ENCODE peak calls at places on chromosomes 4 and X, in nine cellular contexts. V is left kidney; G is transverse colon; T is adrenal gland; S is NCI-H146; X is astrocyte of the spinal cord; N is iris pigment epithelial cell; E is stimulated activated effector memory CD8-positive, alpha-beta T cell treated with anti-CD3 and anti-CD28 coated beads, Interleukin-12 subunit alpha, Interleukin-12 subunit beta, amount 100 ng/mL, for 72 hours; U is retina. B is an unnamed sample.

GRCh38 chr4:148074462-148074861 is 342.6 kb downstream of the ARHGAP10 start:
- DNase-seq in G (no peak), T (no peak), X (no peak), N (no peak), E (no peak), V (no peak), S (no peak), U (no peak), B (no peak)

GRCh38 chrX:136049608-136050007 is 64.4 kb downstream of the SLC9A6 start:
- DNase-seq in G (no peak), E (no peak), U (no peak), S (no peak), V (no peak), N (no peak), T (no peak), X (no peak), B (no peak)

GRCh38 chr4:57501715-57502114 is 391.5 kb upstream of the IGFBP7 start:
- DNase-seq in G (no peak), S (no peak), V (no peak), N (peak), X (peak), U (peak), E (no peak), T (no peak), B (no peak)

GRCh38 chr4:105666693-105667092 is 41.8 kb downstream of the INTS12 start:
- DNase-seq in T (no peak), N (peak), E (no peak), X (peak), U (no peak), S (peak), G (no peak), V (peak), B (no peak)

GRCh38 chrX:5726246-5726645 is 502.4 kb downstream of the NLGN4X start:
- DNase-seq in N (no peak), X (peak), U (no peak), S (no peak), V (no peak), T (peak), G (no peak), E (no peak), B (no peak)

GRCh38 chr4:164807611-164808010 is 53.7 kb downstream of the SMIM31 start:
- DNase-seq in E (no peak), S (no peak), U (no peak), N (peak), V (peak), G (no peak), X (peak), T (no peak), B (no peak)

GRCh38 chr4:175369087-175369486 is 443.0 kb downstream of the GPM6A start:
- DNase-seq in U (no peak), N (peak), V (no peak), G (no peak), X (peak), S (no peak), E (no peak), T (no peak), B (no peak)

GRCh38 chrX:30910124-30910860 is 21.2 kb upstream of the TAB3 start:
- DNase-seq in S (no peak), X (peak), U (no peak), V (no peak), T (no peak), N (peak), G (no peak), E (no peak), B (no peak)

GRCh38 chr4:1843852-1844251 is 12.1 kb downstream of the LETM1 start:
- DNase-seq in S (no peak), U (no peak), X (no peak), T (peak), G (no peak), E (no peak), V (no peak), N (peak), B (no peak)

GRCh38 chr4:24858550-24858949 is 54.3 kb downstream of the CCDC149 start:
- DNase-seq in G (no peak), U (peak), E (no peak), V (no peak), T (no peak), N (no peak), X (no peak), S (no peak), B (no peak)

GRCh38 chr4:8772499-8773123 is 99.0 kb downstream of the HMX1 start:
- DNase-seq in S (no peak), E (no peak), G (no peak), U (peak), V (no peak), T (no peak), N (no peak), X (no peak), B (no peak)

GRCh38 chr4:153257151-153257620 is 52.9 kb downstream of the TRIM2 start:
- DNase-seq in U (peak), E (no peak), V (peak), T (peak), X (peak), S (peak), N (peak), G (no peak), B (no peak)

GRCh38 chr4:26150948-26151347 is 169.9 kb upstream of the RBPJ start:
- DNase-seq in V (no peak), U (no peak), T (no peak), X (no peak), S (no peak), N (peak), E (no peak), G (no peak), B (no peak)

GRCh38 chrX:150361070-150361776 is 1.9 kb upstream of the MAMLD1 start:
- DNase-seq in T (peak), V (peak), U (peak), S (no peak), E (peak), G (peak), X (no peak), N (peak), B (no peak)

GRCh38 chr4:55347610-55348228 is 1.7 kb downstream of the SRD5A3 start:
- DNase-seq in X (no peak), G (no peak), S (no peak), V (no peak), U (no peak), N (no peak), E (no peak), T (no peak), B (no peak)

GRCh38 chr4:152265149-152265621 is 270.7 kb downstream of the FBXW7 start:
- DNase-seq in U (no peak), V (no peak), S (peak), G (no peak), E (no peak), N (peak), T (no peak), X (peak), B (no peak)

GRCh38 chr4:41204400-41204978 is 9.9 kb downstream of the APBB2 start:
- DNase-seq in X (peak), S (no peak), U (no peak), T (peak), E (no peak), G (no peak), N (peak), V (no peak), B (no peak)

GRCh38 chr4:152398060-152398459 is 137.8 kb downstream of the FBXW7 start:
- DNase-seq in G (no peak), S (peak), X (peak), U (no peak), N (peak), E (no peak), V (peak), T (no peak), B (no peak)

GRCh38 chr4:51831133-51831532 is 11.8 kb upstream of the DCUN1D4 start:
- DNase-seq in T (peak), G (peak), E (peak), N (peak), U (peak), X (peak), V (peak), S (peak), B (peak)

GRCh38 chr4:154953691-154954090 is 172.6 kb downstream of the RBM46 start:
- DNase-seq in X (no peak), N (no peak), S (no peak), U (no peak), V (no peak), G (no peak), E (no peak), T (no peak), B (no peak)

GRCh38 chrX:56068274-56068758 is 163.8 kb upstream of the KLF8 start:
- DNase-seq in V (no peak), E (no peak), T (no peak), X (no peak), S (no peak), N (no peak), U (no peak), G (no peak), B (no peak)

GRCh38 chrX:67544871-67545771 is 1.3 kb downstream of the AR start:
- DNase-seq in T (no peak), U (peak), N (peak), V (peak), E (no peak), X (peak), G (no peak), S (no peak), B (no peak)

GRCh38 chr4:110211007-110211769 is 12.8 kb upstream of the ELOVL6 start:
- DNase-seq in U (no peak), X (peak), E (no peak), S (peak), G (peak), V (peak), T (peak), N (peak), B (no peak)

GRCh38 chr4:26900765-26901164 is 40.1 kb downstream of the STIM2 start:
- DNase-seq in U (no peak), V (no peak), G (no peak), E (no peak), X (no peak), T (no peak), S (no peak), N (no peak), B (no peak)

GRCh38 chr4:186067757-186068385 is 1.1 kb upstream of the TLR3 start:
- DNase-seq in U (no peak), S (peak), X (peak), T (peak), E (peak), V (peak), N (peak), G (peak), B (no peak)

GRCh38 chr4:72896515-72896914 is 173.0 kb downstream of the COX18 start:
- DNase-seq in G (no peak), U (no peak), E (no peak), T (no peak), V (no peak), X (peak), N (peak), S (no peak), B (no peak)

GRCh38 chr4:88989990-88990389 is 67.0 kb downstream of the FAM13A start:
- DNase-seq in X (no peak), T (no peak), E (no peak), S (no peak), N (no peak), G (no peak), U (no peak), V (no peak), B (no peak)

GRCh38 chr4:138938371-138938699 is 77.2 kb upstream of the NOCT start:
- DNase-seq in X (peak), T (no peak), E (no peak), N (peak), U (no peak), V (peak), G (no peak), S (peak), B (no peak)

GRCh38 chrX:139158256-139158655 is 372.3 kb upstream of the F9 start:
- DNase-seq in T (no peak), G (no peak), U (no peak), S (no peak), E (no peak), X (no peak), V (peak), N (no peak), B (no peak)

GRCh38 chrX:100650841-100651240 is 6.8 kb downstream of the SRPX2 start:
- DNase-seq in U (no peak), G (no peak), V (no peak), S (no peak), X (no peak), E (no peak), N (no peak), T (no peak), B (no peak)

GRCh38 chrX:30881797-30882196 is 7.3 kb downstream of the TAB3 start:
- DNase-seq in N (no peak), X (no peak), T (no peak), U (no peak), G (no peak), V (no peak), S (no peak), E (no peak), B (no peak)

GRCh38 chr4:110637408-110638131 is 14.7 kb upstream of the PITX2 start:
- DNase-seq in N (peak), U (no peak), X (no peak), G (no peak), T (no peak), E (no peak), V (peak), S (no peak), B (no peak)

GRCh38 chr4:91220315-91220714 is 1083.5 kb upstream of the GRID2 start:
- DNase-seq in U (peak), T (no peak), X (no peak), N (no peak), S (no peak), V (no peak), E (no peak), G (no peak), B (no peak)

GRCh38 chr4:22625301-22625700 is 67.4 kb upstream of the GBA3 start:
- DNase-seq in E (no peak), N (no peak), S (no peak), G (no peak), V (no peak), U (no peak), T (no peak), X (no peak), B (no peak)

GRCh38 chrX:27583976-27584375 is 6.2 kb upstream of the DCAF8L2 start:
- DNase-seq in V (no peak), N (peak), U (no peak), S (no peak), E (no peak), X (no peak), G (no peak), T (no peak), B (no peak)

GRCh38 chrX:110558406-110558805 is 199.8 kb downstream of the RTL9 start:
- DNase-seq in U (no peak), T (no peak), S (no peak), E (no peak), N (no peak), X (no peak), V (no peak), G (no peak), B (no peak)

GRCh38 chrX:131277543-131278115 is 11.5 kb downstream of the IGSF1 start:
- DNase-seq in S (no peak), U (no peak), N (no peak), G (no peak), X (no peak), E (no peak), T (no peak), V (peak), B (no peak)

GRCh38 chr4:86935499-86935832 is 655 bp downstream of the AFF1 start:
- DNase-seq in N (no peak), E (no peak), V (peak), S (no peak), G (no peak), T (no peak), U (no peak), X (no peak), B (peak)

GRCh38 chr4:106914223-106914622 is 121.9 kb downstream of the DKK2 start:
- DNase-seq in E (no peak), T (no peak), X (no peak), N (peak), S (no peak), U (no peak), G (no peak), V (no peak), B (no peak)

GRCh38 chrX:83508006-83508405 is at the start of gene POU3F4:
- DNase-seq in U (peak), E (no peak), G (no peak), V (peak), S (no peak), N (no peak), T (no peak), X (peak), B (no peak)